ENCODE peak calls at places on chromosome 4, in five cellular contexts. N is body of pancreas; U is SJSA1; L is right cardiac atrium; O is naive thymus-derived CD4-positive, alpha-beta T cell. H is an unnamed sample. For H3K27me3, the result is how much of the 10 kb centered on the place peaks cover.

GRCh38 chr4:5921981-5922380 is 29.1 kb upstream of the CRMP1 start:
- DNase-seq in N (no peak), U (no peak), L (no peak), O (no peak), H (no peak)

GRCh38 chr4:159178147-159178541 is 75.3 kb downstream of the RAPGEF2 start:
- DNase-seq in N (no peak), U (no peak), L (no peak), O (no peak), H (no peak)

GRCh38 chr4:2482693-2483092 is 13.8 kb downstream of the RNF4 start:
- DNase-seq in N (peak), U (no peak), L (peak), O (no peak), H (no peak)

GRCh38 chr4:55568905-55569504 is 22.3 kb upstream of the CLOCK start:
- DNase-seq in N (no peak), U (no peak), L (no peak), O (no peak), H (no peak)

GRCh38 chr4:139815646-139816601 is 150.3 kb downstream of the MGST2 start:
- DNase-seq in N (no peak), U (peak), L (peak), O (no peak), H (peak)

GRCh38 chr4:573122-573892 is 2.8 kb downstream of the TMEM271 start:
- DNase-seq in N (no peak), U (no peak), L (no peak), O (no peak), H (no peak)

GRCh38 chr4:170599894-170600293 is 510.1 kb upstream of the AADAT start:
- DNase-seq in N (no peak), U (no peak), L (no peak), O (no peak), H (no peak)

GRCh38 chr4:65344278-65344825 is 325.9 kb downstream of the EPHA5 start:
- DNase-seq in N (no peak), U (no peak), L (no peak), O (no peak), H (no peak)

GRCh38 chr4:17385403-17385802 is 126.5 kb downstream of the QDPR start:
- DNase-seq in N (no peak), U (no peak), L (no peak), O (no peak), H (no peak)

GRCh38 chr4:144754562-144755410 is 108.8 kb downstream of the HHIP start:
- DNase-seq in N (no peak), U (no peak), L (no peak), O (no peak), H (no peak)

GRCh38 chr4:122831515-122832196 is 5.0 kb downstream of the FGF2 start:
- DNase-seq in N (no peak), U (no peak), L (no peak), O (no peak), H (no peak)

GRCh38 chr4:156971623-156972369 is at the start of gene PDGFC:
- DNase-seq in N (peak), U (peak), L (peak), O (no peak), H (peak)

GRCh38 chr4:185215261-185215660 is 5.9 kb downstream of the SNX25 start:
- DNase-seq in N (no peak), U (no peak), L (no peak), O (no peak), H (no peak)

GRCh38 chr4:174217273-174218126 is 66.0 kb downstream of the FBXO8 start:
- DNase-seq in N (peak), U (no peak), L (peak), O (no peak), H (peak)

GRCh38 chr4:133270021-133270570 is 121.0 kb downstream of the PCDH10 start:
- DNase-seq in N (no peak), U (no peak), L (no peak), O (no peak), H (no peak)

GRCh38 chr4:111934294-111934693 is 211.0 kb upstream of the FAM241A start:
- DNase-seq in N (no peak), U (no peak), L (no peak), O (no peak), H (no peak)

GRCh38 chr4:106583567-106583966 is 215.0 kb upstream of the GIMD1 start:
- DNase-seq in N (no peak), U (no peak), L (no peak), O (no peak), H (no peak)

GRCh38 chr4:107276052-107276451 is 239.9 kb upstream of the DKK2 start:
- DNase-seq in N (no peak), U (no peak), L (no peak), O (no peak), H (no peak)

GRCh38 chr4:118361192-118361591 is 8.4 kb upstream of the PRSS12 start:
- DNase-seq in N (no peak), U (no peak), L (no peak), O (no peak), H (no peak)

GRCh38 chr4:117417856-117418255 is 332.5 kb upstream of the TRAM1L1 start:
- DNase-seq in N (no peak), U (no peak), L (no peak), O (no peak), H (no peak)

GRCh38 chr4:123866796-123867195 is 470.2 kb downstream of the SPRY1 start:
- DNase-seq in N (no peak), U (no peak), L (no peak), O (no peak), H (no peak)

GRCh38 chr4:4849106-4849505 is 10.4 kb upstream of the MSX1 start:
- DNase-seq in N (no peak), U (no peak), L (no peak), O (no peak), H (no peak)

GRCh38 chr4:82629238-82630000 is 67.6 kb upstream of the TMEM150C start:
- DNase-seq in N (no peak), U (no peak), L (no peak), O (no peak), H (no peak)

GRCh38 chr4:86977621-86978184 is 42.9 kb downstream of the AFF1 start:
- DNase-seq in N (no peak), U (peak), L (no peak), O (no peak), H (no peak)

GRCh38 chr4:139279723-139280620 is at the start of gene MGARP:
- DNase-seq in N (no peak), U (no peak), L (peak), O (no peak), H (peak)

GRCh38 chr4:86848136-86848535 is 1.0 kb downstream of the SLC10A6 start:
- DNase-seq in N (no peak), U (no peak), L (no peak), O (no peak), H (no peak)

GRCh38 chr4:40316782-40317635 is 18.1 kb upstream of the CHRNA9 start:
- DNase-seq in N (peak), U (peak), L (no peak), O (peak), H (peak)

GRCh38 chr4:156931267-156931666 is 40.3 kb downstream of the PDGFC start:
- DNase-seq in N (peak), U (peak), L (no peak), O (no peak), H (peak)

GRCh38 chr4:159010563-159011260 is 92.2 kb upstream of the RAPGEF2 start:
- DNase-seq in N (peak), U (no peak), L (peak), O (no peak), H (peak)

DNA sequence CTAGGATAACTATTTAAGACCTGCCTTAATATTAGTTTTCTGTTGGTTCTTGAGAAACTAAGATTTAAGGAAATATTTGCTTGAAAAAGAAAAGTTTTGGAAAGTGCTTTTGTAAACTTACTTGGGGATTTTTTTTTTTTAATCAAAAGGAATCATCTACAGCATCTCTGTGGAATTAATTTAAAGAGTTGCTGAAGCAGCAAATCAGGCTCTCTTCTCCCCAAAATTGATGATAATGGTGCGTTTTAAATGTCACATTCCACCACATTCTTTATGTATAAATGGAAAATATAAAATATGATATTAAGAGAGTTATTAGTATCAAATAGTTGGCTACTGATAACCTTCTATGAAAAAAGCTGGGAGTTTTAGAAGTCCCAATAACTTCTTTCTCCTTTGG is 4.2 kb downstream of the KLF3 start:
- DNase-seq in N (no peak), U (no peak), L (no peak), O (no peak), H (no peak)
- H3K27me3 ChIP-seq in N (under half), U (under half), L (under half), O (under half), H (under half)

DNA sequence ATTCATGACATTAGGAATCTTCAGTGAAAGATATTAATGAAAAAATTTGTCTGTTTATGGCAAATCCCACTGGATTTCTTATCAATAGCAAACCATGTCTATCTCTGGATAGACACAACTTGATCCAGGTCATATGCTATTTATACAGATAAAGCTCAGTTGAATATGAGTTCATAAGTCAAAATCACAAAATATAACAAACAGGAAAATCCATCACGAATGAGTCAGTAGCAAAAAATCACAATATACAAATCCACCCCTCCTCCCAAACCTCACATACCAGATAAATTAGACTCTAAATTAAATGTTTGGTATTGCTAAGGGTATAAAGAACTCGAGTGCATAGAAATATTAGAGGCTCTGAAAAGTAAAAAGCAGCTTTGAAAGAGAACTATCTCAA is 420.5 kb downstream of the TLL1 start:
- DNase-seq in N (no peak), U (no peak), L (no peak), O (no peak), H (no peak)
- H3K27ac ChIP-seq in N (no peak), U (no peak), L (no peak), O (no peak), H (no peak)

DNA sequence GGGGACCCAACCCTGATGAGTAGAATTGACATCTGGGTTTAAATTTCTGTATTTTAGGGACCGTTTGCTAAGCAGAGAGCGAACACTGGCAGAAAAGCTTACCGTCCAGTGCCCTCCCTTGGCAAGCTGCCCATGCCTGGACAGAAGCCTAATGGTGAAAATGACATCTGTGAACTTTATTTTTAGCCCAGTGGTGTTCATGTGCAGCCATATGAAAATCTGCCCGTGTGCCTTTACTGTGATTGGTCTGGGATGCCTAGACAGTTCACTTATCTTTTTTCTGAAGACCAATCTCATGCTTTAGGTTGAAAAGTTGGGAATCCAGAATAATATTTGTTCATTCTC is 1.1 kb downstream of the STBD1 start:
- DNase-seq in N (peak), U (no peak), L (peak), O (no peak), H (no peak)
- H3K4me3 ChIP-seq in N (peak), U (peak), L (peak), O (no peak), H (no peak)

GRCh38 chr4:10455133-10455532 is 2.1 kb downstream of the ZNF518B start:
- DNase-seq in N (no peak), U (no peak), L (no peak), O (no peak), H (no peak)

GRCh38 chr4:10458190-10458589 is 964 bp upstream of the ZNF518B start:
- DNase-seq in N (no peak), U (no peak), L (peak), O (no peak), H (peak)

GRCh38 chr4:10459305-10459704 is 2.1 kb upstream of the ZNF518B start:
- DNase-seq in N (no peak), U (no peak), L (no peak), O (no peak), H (no peak)

GRCh38 chr4:10456270-10457254 is 664 bp downstream of the ZNF518B start:
- DNase-seq in N (peak), U (peak), L (peak), O (peak), H (peak)

DNA sequence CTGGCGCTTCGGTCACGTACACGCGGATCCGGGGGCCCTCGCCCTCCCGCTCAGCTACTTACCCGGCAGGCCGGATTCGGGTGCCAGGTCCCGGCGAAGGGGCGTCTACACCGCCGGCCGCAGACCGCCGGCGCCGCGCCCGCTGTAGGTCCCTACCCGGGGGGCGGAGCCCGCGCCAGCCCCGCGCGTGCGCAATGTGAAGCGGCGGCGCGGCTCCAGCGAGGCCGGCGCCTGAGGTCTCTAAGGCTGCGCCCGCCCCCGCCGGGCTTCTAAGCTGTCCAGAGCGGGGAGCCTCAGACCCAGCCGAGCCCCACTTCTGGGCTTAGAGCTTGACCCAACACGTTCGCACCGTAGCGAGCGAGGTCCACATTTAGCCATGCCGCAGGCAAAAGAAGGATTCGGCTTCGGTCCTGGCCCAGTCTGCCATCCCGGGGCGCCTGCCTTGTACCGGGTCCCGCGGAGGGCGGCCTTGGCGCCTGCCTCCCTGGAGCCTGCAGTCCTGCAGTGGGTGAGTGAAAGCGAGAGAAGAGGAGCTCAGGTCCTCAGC is at the start of gene ZNF518B:
- DNase-seq in N (peak), U (peak), L (peak), O (peak), H (peak)
- H3K27me3 ChIP-seq in N (under half), U (under half), L (under half), O (under half), H (under half)

DNA sequence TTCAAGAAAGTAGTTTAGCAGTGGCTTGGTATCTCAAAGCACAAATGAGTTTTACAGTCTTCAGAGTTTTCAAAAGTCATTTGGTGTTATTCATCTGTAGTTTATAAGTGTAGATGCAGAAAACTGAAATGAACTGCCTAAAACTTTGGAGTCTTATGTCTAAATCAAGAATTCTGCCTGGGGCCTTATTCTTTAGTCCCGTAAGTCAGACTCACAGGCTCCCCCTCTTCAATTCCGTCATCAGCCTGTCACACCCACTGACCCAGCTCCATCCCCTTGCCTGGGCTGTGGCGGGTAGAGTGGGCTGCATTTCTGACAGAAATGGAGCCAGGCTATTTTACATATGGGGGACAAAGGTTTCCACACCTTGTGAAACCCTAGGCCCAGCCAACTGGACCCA is 44.3 kb downstream of the TSPAN5 start:
- DNase-seq in N (no peak), U (no peak), L (no peak), O (no peak), H (no peak)
- H3K27ac ChIP-seq in N (no peak), U (no peak), L (no peak), O (no peak), H (no peak)

H was measured in adrenal gland.